ENCODE peak calls at places on chromosomes 6 and 20, in five cellular contexts. K is Daoy; W is CD8-positive, alpha-beta T cell; H is T1000; O is thyroid gland. G is an unnamed sample.

GRCh38 chr20:50891138-50891537 is 40.1 kb downstream of the ADNP start:
- DNase-seq in H (no peak), K (no peak), O (no peak), W (no peak), G (no peak)

GRCh38 chr6:38079107-38079506 is 259.6 kb downstream of the ZFAND3 start:
- DNase-seq in O (no peak), K (no peak), H (no peak), W (no peak), G (no peak)

GRCh38 chr20:35515949-35516645 is 13.4 kb downstream of the C20orf173 start:
- DNase-seq in O (no peak), H (peak), W (no peak), K (peak), G (no peak)

GRCh38 chr6:168197636-168198301 is 118.8 kb upstream of the FRMD1 start:
- DNase-seq in K (no peak), H (no peak), W (no peak), O (no peak), G (no peak)

GRCh38 chr6:1442929-1443328 is 53.6 kb downstream of the FOXF2 start:
- DNase-seq in O (no peak), K (no peak), H (no peak), W (no peak), G (no peak)

GRCh38 chr20:37526238-37526838 is 1.3 kb downstream of the BLCAP start:
- DNase-seq in K (peak), O (peak), H (peak), W (no peak), G (no peak)

GRCh38 chr20:16187956-16188616 is 385.2 kb downstream of the KIF16B start:
- DNase-seq in O (no peak), K (no peak), H (no peak), W (no peak), G (no peak)

GRCh38 chr6:169188051-169188863 is 65.4 kb downstream of the THBS2 start:
- DNase-seq in W (peak), H (no peak), K (peak), O (no peak), G (peak)

GRCh38 chr6:17418281-17419188 is 25.1 kb downstream of the CAP2 start:
- DNase-seq in H (no peak), K (peak), O (no peak), W (no peak), G (no peak)

G was measured in NCI-H1092.